ENCODE peak calls at places on chromosomes 4 and X, in five cellular contexts. I, Z, O, A and R are unnamed samples.
A peak's percentile ranks its signal among the peaks of the same experiment; 100 is the strongest.

GRCh38 chr4:30461218-30461617 is 259.0 kb upstream of the PCDH7 start:
- DNase-seq in I (no peak), A (peak; percentile 1), O (no peak), Z (no peak), R (no peak)

GRCh38 chrX:499870-500364 is 113.2 kb upstream of the PPP2R3B start:
- DNase-seq in Z (no peak), A (no peak), O (no peak), I (no peak), R (no peak)

GRCh38 chr4:2281575-2282343 is 19.9 kb upstream of the MXD4 start:
- DNase-seq in O (no peak), Z (no peak), A (peak; percentile 58), I (no peak), R (peak; percentile 71)

GRCh38 chr4:140038031-140038533 is 115.9 kb downstream of the MAML3 start:
- DNase-seq in A (no peak), O (no peak), I (no peak), Z (no peak), R (no peak)

GRCh38 chr4:140185725-140186124 is 31.7 kb upstream of the MAML3 start:
- DNase-seq in A (no peak), Z (no peak), I (no peak), O (no peak), R (no peak)

GRCh38 chrX:137929951-137930350 is 364.0 kb downstream of the ZIC3 start:
- DNase-seq in Z (no peak), O (no peak), I (no peak), A (no peak), R (no peak)

GRCh38 chrX:46687619-46688018 is 71.3 kb downstream of the SLC9A7 start:
- DNase-seq in Z (no peak), A (no peak), I (no peak), O (no peak), R (no peak)

GRCh38 chr4:125321709-125322362 is 7.1 kb downstream of the FAT4 start:
- DNase-seq in A (no peak), I (no peak), Z (no peak), O (peak; percentile 76), R (no peak)

GRCh38 chr4:17511041-17511949 is 595 bp downstream of the QDPR start:
- DNase-seq in A (peak; percentile 67), Z (no peak), I (peak; percentile 57), O (peak; percentile 48), R (peak; percentile 49)

GRCh38 chr4:145732001-145732400 is 52.1 kb downstream of the C4orf51 start:
- DNase-seq in Z (no peak), O (no peak), A (no peak), I (no peak), R (no peak)

GRCh38 chr4:93529692-93530091 is 298.9 kb upstream of the ATOH1 start:
- DNase-seq in O (no peak), I (no peak), Z (no peak), A (no peak), R (no peak)

GRCh38 chr4:133355636-133356035 is 206.5 kb downstream of the PCDH10 start:
- DNase-seq in I (no peak), O (no peak), A (no peak), Z (no peak), R (no peak)

GRCh38 chr4:185797018-185797417 is 15.0 kb downstream of the SORBS2 start:
- DNase-seq in O (no peak), Z (no peak), A (no peak), I (no peak), R (no peak)

GRCh38 chr4:2425386-2426068 is 6.8 kb downstream of the CFAP99 start:
- DNase-seq in I (no peak), Z (no peak), O (no peak), A (no peak), R (no peak)

GRCh38 chr4:89871211-89871610 is 23.4 kb upstream of the MMRN1 start:
- DNase-seq in O (no peak), A (no peak), Z (no peak), I (no peak), R (no peak)

GRCh38 chr4:79241846-79242245 is 84.0 kb downstream of the NAA11 start:
- DNase-seq in I (no peak), A (no peak), O (peak; percentile 4), Z (peak; percentile 49), R (no peak)

GRCh38 chrX:13990126-13990525 is 39.6 kb downstream of the GEMIN8 start:
- DNase-seq in O (no peak), A (no peak), Z (no peak), I (no peak), R (no peak)

GRCh38 chr4:139798456-139798855 is 132.8 kb downstream of the MGST2 start:
- DNase-seq in I (no peak), Z (no peak), O (no peak), A (no peak), R (no peak)